ENCODE peak calls at places on chromosomes 12 and 14, in eight cellular contexts. I is HL-60, Q is GM20000, A is PC-3, L is natural killer cell, S is fibroblast of mammary gland, K is GM13977, P is nephron progenitor cell. Y is an unnamed sample.

GRCh38 chr12:121668750-121669524 is 517 bp downstream of the MORN3 start:
- DNase-seq in Q (no peak), L (peak; percentile 47), P (peak; percentile 79), S (peak; percentile 38), K (peak; percentile 41), A (peak; percentile 61), I (peak; percentile 33), Y (no peak)

GRCh38 chr14:75491376-75491978 is 30.8 kb upstream of the BATF start:
- DNase-seq in S (no peak), I (no peak), K (no peak), A (no peak), Q (no peak), L (no peak), P (no peak), Y (no peak)

GRCh38 chr12:42516573-42516972 is 73.0 kb downstream of the PRICKLE1 start:
- DNase-seq in L (no peak), P (no peak), S (no peak), A (no peak), K (no peak), I (no peak), Q (no peak), Y (no peak)

GRCh38 chr12:89353823-89354629 is 1.7 kb upstream of the DUSP6 start:
- DNase-seq in S (peak; percentile 63), P (peak; percentile 66), A (peak; percentile 86), I (peak; percentile 67), Q (peak; percentile 70), K (peak; percentile 73), L (peak; percentile 66), Y (no peak)

GRCh38 chr12:132489078-132489601 is 811 bp upstream of the FBRSL1 start:
- DNase-seq in S (no peak), P (peak; percentile 66), K (no peak), Q (no peak), L (peak; percentile 74), A (no peak), I (peak; percentile 76), Y (no peak)

GRCh38 chr14:101074124-101075024 is 170.9 kb upstream of the RTL1 start:
- DNase-seq in A (no peak), P (no peak), I (no peak), S (no peak), L (no peak), Q (no peak), K (no peak), Y (no peak)

GRCh38 chr14:32366256-32366655 is 37.2 kb downstream of the AKAP6 start:
- DNase-seq in I (no peak), Q (no peak), A (peak; percentile 4), K (no peak), S (peak; percentile 84), L (no peak), P (peak; percentile 3), Y (no peak)

GRCh38 chr14:26596722-26597030 is 1.2 kb downstream of the NOVA1 start:
- DNase-seq in I (no peak), A (no peak), L (no peak), P (peak; percentile 12), S (peak; percentile 45), Q (no peak), K (no peak), Y (no peak)

GRCh38 chr12:10365716-10366433 is 24.0 kb downstream of the KLRK1 start:
- DNase-seq in I (peak; percentile 6), A (peak; percentile 28), Q (no peak), P (no peak), L (no peak), S (no peak), K (no peak), Y (no peak)

GRCh38 chr12:22543246-22544037 is 900 bp downstream of the C2CD5 start:
- DNase-seq in A (peak; percentile 12), Q (peak; percentile 58), I (peak; percentile 30), P (peak; percentile 47), L (peak; percentile 45), S (peak; percentile 22), K (peak; percentile 52), Y (no peak)

DNA sequence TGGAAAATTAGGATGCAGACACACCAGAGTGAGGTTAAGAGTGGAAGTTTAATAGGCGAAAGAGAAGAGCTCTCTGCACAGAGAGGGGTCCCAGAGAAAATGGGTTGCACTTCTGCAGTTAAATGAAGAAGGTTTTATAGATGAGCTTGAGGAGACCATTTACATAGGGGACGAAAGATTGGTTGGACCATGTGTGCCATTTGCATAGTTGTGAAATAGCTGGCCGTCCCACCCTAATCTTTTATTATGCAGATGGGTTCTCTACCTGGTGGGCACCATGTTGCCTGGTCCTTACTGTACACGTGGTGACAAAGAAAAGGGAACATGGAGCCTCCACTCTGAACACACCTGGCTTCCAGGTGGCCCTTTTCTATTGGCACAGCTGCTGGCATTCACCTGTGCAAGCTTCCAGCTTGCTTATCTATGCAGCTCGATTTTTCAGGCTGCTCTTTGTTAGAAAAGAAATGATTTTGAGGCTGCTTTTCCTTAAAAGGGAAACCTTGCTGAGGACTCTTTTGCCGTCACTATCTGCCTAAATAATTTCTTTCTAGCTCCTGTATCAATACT is 67.1 kb upstream of the SRSF5 start:
- DNase-seq in A (no peak), L (no peak), S (no peak), I (no peak), P (no peak), K (no peak), Q (no peak), Y (no peak)
- TF ChIP-seq CTCF in A (no peak), L (no peak), S (no peak), I (no peak), P (no peak), K (no peak), Q (no peak), Y (no peak)

GRCh38 chr12:54958048-54958658 is 26.4 kb downstream of the TESPA1 start:
- DNase-seq in K (peak; percentile 25), I (peak; percentile 53), L (no peak), Q (peak; percentile 25), S (peak; percentile 76), P (peak; percentile 55), A (peak; percentile 87), Y (peak; percentile 35)
- TF ChIP-seq CTCF in K (peak; percentile 73), I (peak; percentile 23), L (peak; percentile 83), Q (peak; percentile 40), S (peak; percentile 68), P (peak; percentile 74), A (peak; percentile 86), Y (peak; percentile 63)

DNA sequence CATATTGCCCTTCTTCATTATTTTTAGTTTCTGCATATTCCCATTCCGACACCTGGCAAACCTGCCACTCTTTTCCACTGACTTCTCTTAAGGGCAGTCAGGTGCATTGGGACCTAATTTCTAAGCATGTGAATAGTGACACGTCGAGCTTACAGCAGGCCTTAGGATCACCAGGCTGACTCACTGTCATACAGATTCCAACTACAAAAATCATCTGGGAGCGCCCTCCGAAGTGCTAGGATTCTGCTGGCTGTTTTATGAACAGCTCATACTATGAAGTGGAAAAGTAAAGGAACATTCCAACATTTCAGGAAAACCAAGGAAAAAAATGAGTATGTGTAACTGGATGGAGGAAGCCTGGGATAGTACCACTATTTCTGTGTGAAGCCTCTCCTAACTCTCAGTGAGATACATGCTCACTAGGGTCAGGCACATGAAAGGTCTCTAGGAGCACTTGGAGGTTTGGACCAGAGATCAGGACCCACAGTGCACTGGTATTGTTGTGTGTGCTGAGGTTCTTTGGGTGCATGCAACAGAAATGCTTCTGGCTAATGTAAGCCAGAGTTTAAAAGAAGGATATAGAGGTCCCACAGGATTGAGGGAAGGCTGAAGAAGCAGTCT is 257.4 kb downstream of the ZFP36L1 start:
- DNase-seq in S (peak; percentile 95), I (no peak), P (no peak), L (no peak), A (peak; percentile 92), K (no peak), Q (no peak), Y (peak; percentile 44)
- TF ChIP-seq CTCF in S (no peak), I (no peak), P (no peak), L (no peak), A (peak; percentile 15), K (no peak), Q (no peak), Y (no peak)

DNA sequence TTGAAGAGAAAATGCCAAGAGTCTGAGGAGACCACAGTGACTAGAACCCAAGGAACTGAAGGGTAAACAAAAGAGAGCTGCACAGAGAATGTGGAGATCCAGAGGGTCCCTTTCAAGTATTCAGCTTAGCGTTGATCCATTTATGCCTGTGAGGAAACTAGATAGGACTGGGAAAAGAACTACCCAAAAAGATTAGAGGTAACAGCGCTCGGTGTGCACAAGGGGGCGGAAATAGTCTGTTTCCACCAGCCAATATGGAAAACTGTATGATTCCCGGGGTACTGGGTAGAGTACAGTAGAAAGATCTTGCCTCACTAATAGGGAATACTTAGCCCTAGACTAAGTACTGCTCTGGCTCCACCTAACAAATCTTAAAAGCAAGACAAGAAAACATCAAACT is 135.5 kb downstream of the DPF3 start:
- DNase-seq in L (no peak), K (no peak), P (no peak), Q (no peak), S (no peak), I (no peak), A (no peak), Y (no peak)
- TF ChIP-seq CTCF in L (no peak), K (no peak), P (no peak), Q (no peak), S (no peak), I (no peak), A (peak; percentile 31), Y (no peak)